ENCODE peak calls at places on chromosome 4, in nine cellular contexts. One of them, this sample, is unnamed.

GRCh38 chr4:73885570-73886230 is 16.5 kb downstream of the CXCL1 start:
- DNase-seq in astrocyte of the spinal cord: peak; percentile 66
- DNase-seq in NCI-H1105: no peak
- DNase-seq in naive thymus-derived CD8-positive, alpha-beta T cell: no peak
- DNase-seq in HS-5: no peak
- DNase-seq in activated CD4-positive, alpha-beta T cell treated with anti-CD3 and anti-CD28 coated beads for 48 hours: no peak
- DNase-seq in GM20000: no peak
- DNase-seq in mesenteric fat pad: no peak
- DNase-seq in GM23248: peak; percentile 35
- DNase-seq in this sample: no peak

GRCh38 chr4:143538979-143539669 is 25.6 kb downstream of the SMARCA5 start:
- DNase-seq in GM20000: no peak
- DNase-seq in astrocyte of the spinal cord: no peak
- DNase-seq in HS-5: no peak
- DNase-seq in NCI-H1105: no peak
- DNase-seq in naive thymus-derived CD8-positive, alpha-beta T cell: no peak
- DNase-seq in activated CD4-positive, alpha-beta T cell treated with anti-CD3 and anti-CD28 coated beads for 48 hours: no peak
- DNase-seq in GM23248: no peak
- DNase-seq in mesenteric fat pad: no peak
- DNase-seq in this sample: no peak

GRCh38 chr4:1080961-1081688 is 32.2 kb downstream of the RNF212 start:
- DNase-seq in NCI-H1105: no peak
- DNase-seq in naive thymus-derived CD8-positive, alpha-beta T cell: no peak
- DNase-seq in mesenteric fat pad: peak; percentile 37
- DNase-seq in HS-5: peak; percentile 59
- DNase-seq in activated CD4-positive, alpha-beta T cell treated with anti-CD3 and anti-CD28 coated beads for 48 hours: peak; percentile 31
- DNase-seq in GM23248: peak; percentile 81
- DNase-seq in astrocyte of the spinal cord: peak; percentile 53
- DNase-seq in GM20000: no peak
- DNase-seq in this sample: no peak

GRCh38 chr4:169604131-169604900 is 8.1 kb downstream of the NEK1 start:
- DNase-seq in NCI-H1105: no peak
- DNase-seq in naive thymus-derived CD8-positive, alpha-beta T cell: no peak
- DNase-seq in mesenteric fat pad: no peak
- DNase-seq in astrocyte of the spinal cord: peak; percentile 87
- DNase-seq in GM23248: peak; percentile 88
- DNase-seq in HS-5: no peak
- DNase-seq in activated CD4-positive, alpha-beta T cell treated with anti-CD3 and anti-CD28 coated beads for 48 hours: peak; percentile 22
- DNase-seq in GM20000: no peak
- DNase-seq in this sample: no peak

GRCh38 chr4:70958681-70959080 is 34.8 kb upstream of the DCK start:
- DNase-seq in GM23248: peak; percentile 91
- DNase-seq in astrocyte of the spinal cord: peak; percentile 91
- DNase-seq in NCI-H1105: no peak
- DNase-seq in HS-5: peak; percentile 18
- DNase-seq in mesenteric fat pad: no peak
- DNase-seq in naive thymus-derived CD8-positive, alpha-beta T cell: no peak
- DNase-seq in activated CD4-positive, alpha-beta T cell treated with anti-CD3 and anti-CD28 coated beads for 48 hours: no peak
- DNase-seq in GM20000: no peak
- DNase-seq in this sample: no peak

GRCh38 chr4:88706574-88706973 is 8.9 kb upstream of the NAP1L5 start:
- DNase-seq in mesenteric fat pad: no peak
- DNase-seq in activated CD4-positive, alpha-beta T cell treated with anti-CD3 and anti-CD28 coated beads for 48 hours: no peak
- DNase-seq in naive thymus-derived CD8-positive, alpha-beta T cell: no peak
- DNase-seq in NCI-H1105: peak; percentile 5
- DNase-seq in GM23248: peak; percentile 83
- DNase-seq in astrocyte of the spinal cord: peak; percentile 71
- DNase-seq in GM20000: no peak
- DNase-seq in HS-5: no peak
- DNase-seq in this sample: peak; percentile 62

GRCh38 chr4:167196386-167196785 is 37.9 kb downstream of the SPOCK3 start:
- DNase-seq in GM23248: no peak
- DNase-seq in NCI-H1105: no peak
- DNase-seq in astrocyte of the spinal cord: peak; percentile 54
- DNase-seq in GM20000: no peak
- DNase-seq in activated CD4-positive, alpha-beta T cell treated with anti-CD3 and anti-CD28 coated beads for 48 hours: no peak
- DNase-seq in naive thymus-derived CD8-positive, alpha-beta T cell: no peak
- DNase-seq in HS-5: peak; percentile 20
- DNase-seq in mesenteric fat pad: no peak
- DNase-seq in this sample: no peak

GRCh38 chr4:3527101-3527913 is 4.9 kb downstream of the LRPAP1 start:
- DNase-seq in GM20000: no peak
- DNase-seq in HS-5: no peak
- DNase-seq in naive thymus-derived CD8-positive, alpha-beta T cell: no peak
- DNase-seq in NCI-H1105: no peak
- DNase-seq in astrocyte of the spinal cord: no peak
- DNase-seq in activated CD4-positive, alpha-beta T cell treated with anti-CD3 and anti-CD28 coated beads for 48 hours: no peak
- DNase-seq in mesenteric fat pad: no peak
- DNase-seq in GM23248: no peak
- DNase-seq in this sample: peak; percentile 45

GRCh38 chr4:100555791-100556190 is 38.0 kb upstream of the EMCN start:
- DNase-seq in mesenteric fat pad: no peak
- DNase-seq in NCI-H1105: no peak
- DNase-seq in HS-5: no peak
- DNase-seq in GM23248: peak; percentile 2
- DNase-seq in astrocyte of the spinal cord: no peak
- DNase-seq in GM20000: no peak
- DNase-seq in naive thymus-derived CD8-positive, alpha-beta T cell: no peak
- DNase-seq in activated CD4-positive, alpha-beta T cell treated with anti-CD3 and anti-CD28 coated beads for 48 hours: no peak
- DNase-seq in this sample: no peak

GRCh38 chr4:8167291-8167690 is 8.7 kb upstream of the ABLIM2 start:
- DNase-seq in HS-5: no peak
- DNase-seq in GM23248: no peak
- DNase-seq in NCI-H1105: no peak
- DNase-seq in GM20000: no peak
- DNase-seq in mesenteric fat pad: no peak
- DNase-seq in activated CD4-positive, alpha-beta T cell treated with anti-CD3 and anti-CD28 coated beads for 48 hours: no peak
- DNase-seq in astrocyte of the spinal cord: no peak
- DNase-seq in naive thymus-derived CD8-positive, alpha-beta T cell: no peak
- DNase-seq in this sample: no peak

GRCh38 chr4:83504974-83505373 is 20.1 kb upstream of the ABRAXAS1 start:
- DNase-seq in GM20000: no peak
- DNase-seq in activated CD4-positive, alpha-beta T cell treated with anti-CD3 and anti-CD28 coated beads for 48 hours: no peak
- DNase-seq in GM23248: no peak
- DNase-seq in mesenteric fat pad: no peak
- DNase-seq in NCI-H1105: no peak
- DNase-seq in astrocyte of the spinal cord: no peak
- DNase-seq in HS-5: no peak
- DNase-seq in naive thymus-derived CD8-positive, alpha-beta T cell: no peak
- DNase-seq in this sample: no peak

GRCh38 chr4:2258091-2259035 is 3.5 kb downstream of the MXD4 start:
- DNase-seq in mesenteric fat pad: peak; percentile 73
- DNase-seq in activated CD4-positive, alpha-beta T cell treated with anti-CD3 and anti-CD28 coated beads for 48 hours: peak; percentile 1
- DNase-seq in astrocyte of the spinal cord: no peak
- DNase-seq in naive thymus-derived CD8-positive, alpha-beta T cell: peak; percentile 61
- DNase-seq in NCI-H1105: no peak
- DNase-seq in GM20000: no peak
- DNase-seq in GM23248: no peak
- DNase-seq in HS-5: no peak
- DNase-seq in this sample: peak; percentile 39